ENCODE peak calls at places on chromosomes 13 and 19, in nine cellular contexts. One of them, this sample, is unnamed.

GRCh38 chr19:5058456-5059190 is 89.7 kb downstream of the KDM4B start:
- DNase-seq in body of pancreas: no peak
- DNase-seq in endothelial cell of umbilical vein: no peak
- DNase-seq in testis: no peak
- DNase-seq in HCT116: no peak
- DNase-seq in tibial nerve: no peak
- DNase-seq in heart left ventricle: no peak
- DNase-seq in esophagus squamous epithelium: no peak
- DNase-seq in ovary: no peak
- DNase-seq in this sample: no peak

GRCh38 chr19:46372901-46373572 is 26.1 kb downstream of the PPP5C start:
- DNase-seq in HCT116: no peak
- DNase-seq in ovary: peak; percentile 20
- DNase-seq in heart left ventricle: no peak
- DNase-seq in endothelial cell of umbilical vein: peak; percentile 30
- DNase-seq in body of pancreas: peak; percentile 23
- DNase-seq in esophagus squamous epithelium: no peak
- DNase-seq in testis: no peak
- DNase-seq in tibial nerve: no peak
- DNase-seq in this sample: no peak

GRCh38 chr19:12983561-12984142 is 11.6 kb upstream of the NFIX start:
- DNase-seq in endothelial cell of umbilical vein: peak; percentile 83
- DNase-seq in body of pancreas: peak; percentile 85
- DNase-seq in HCT116: peak; percentile 36
- DNase-seq in esophagus squamous epithelium: no peak
- DNase-seq in ovary: peak; percentile 92
- DNase-seq in testis: peak; percentile 89
- DNase-seq in heart left ventricle: peak; percentile 83
- DNase-seq in tibial nerve: peak; percentile 67
- DNase-seq in this sample: peak; percentile 74

GRCh38 chr19:50779504-50780457 is 9.5 kb downstream of the GPR32 start:
- DNase-seq in heart left ventricle: no peak
- DNase-seq in ovary: no peak
- DNase-seq in tibial nerve: no peak
- DNase-seq in esophagus squamous epithelium: no peak
- DNase-seq in HCT116: no peak
- DNase-seq in endothelial cell of umbilical vein: no peak
- DNase-seq in testis: no peak
- DNase-seq in body of pancreas: no peak
- DNase-seq in this sample: no peak

GRCh38 chr13:67107973-67108372 is 122.2 kb downstream of the PCDH9 start:
- DNase-seq in endothelial cell of umbilical vein: no peak
- DNase-seq in tibial nerve: no peak
- DNase-seq in esophagus squamous epithelium: no peak
- DNase-seq in ovary: no peak
- DNase-seq in testis: no peak
- DNase-seq in heart left ventricle: no peak
- DNase-seq in HCT116: no peak
- DNase-seq in body of pancreas: no peak
- DNase-seq in this sample: no peak

GRCh38 chr13:84439108-84439507 is 556.8 kb upstream of the SLITRK1 start:
- DNase-seq in body of pancreas: no peak
- DNase-seq in tibial nerve: no peak
- DNase-seq in endothelial cell of umbilical vein: no peak
- DNase-seq in ovary: no peak
- DNase-seq in HCT116: no peak
- DNase-seq in esophagus squamous epithelium: no peak
- DNase-seq in testis: no peak
- DNase-seq in heart left ventricle: no peak
- DNase-seq in this sample: no peak

GRCh38 chr19:43574424-43575155 is 737 bp downstream of the XRCC1 start:
- DNase-seq in ovary: peak; percentile 47
- DNase-seq in esophagus squamous epithelium: no peak
- DNase-seq in HCT116: no peak
- DNase-seq in body of pancreas: no peak
- DNase-seq in endothelial cell of umbilical vein: peak; percentile 73
- DNase-seq in heart left ventricle: no peak
- DNase-seq in testis: no peak
- DNase-seq in tibial nerve: no peak
- DNase-seq in this sample: no peak

GRCh38 chr19:35582760-35583159 is 3.2 kb upstream of the PMIS2 start:
- DNase-seq in body of pancreas: no peak
- DNase-seq in heart left ventricle: no peak
- DNase-seq in testis: no peak
- DNase-seq in esophagus squamous epithelium: no peak
- DNase-seq in ovary: no peak
- DNase-seq in endothelial cell of umbilical vein: no peak
- DNase-seq in tibial nerve: no peak
- DNase-seq in HCT116: no peak
- DNase-seq in this sample: no peak

GRCh38 chr19:57016491-57016890 is 103.3 kb upstream of the USP29 start:
- DNase-seq in body of pancreas: no peak
- DNase-seq in testis: no peak
- DNase-seq in esophagus squamous epithelium: no peak
- DNase-seq in tibial nerve: no peak
- DNase-seq in heart left ventricle: no peak
- DNase-seq in HCT116: no peak
- DNase-seq in ovary: no peak
- DNase-seq in endothelial cell of umbilical vein: no peak
- DNase-seq in this sample: no peak

GRCh38 chr13:50133277-50133953 is 118.2 kb downstream of the KCNRG start:
- DNase-seq in tibial nerve: no peak
- DNase-seq in ovary: no peak
- DNase-seq in heart left ventricle: no peak
- DNase-seq in esophagus squamous epithelium: no peak
- DNase-seq in HCT116: no peak
- DNase-seq in body of pancreas: no peak
- DNase-seq in testis: no peak
- DNase-seq in endothelial cell of umbilical vein: no peak
- DNase-seq in this sample: no peak

GRCh38 chr19:35729021-35729420 is 11.2 kb downstream of the KMT2B start:
- DNase-seq in body of pancreas: no peak
- DNase-seq in testis: no peak
- DNase-seq in ovary: no peak
- DNase-seq in esophagus squamous epithelium: no peak
- DNase-seq in endothelial cell of umbilical vein: no peak
- DNase-seq in heart left ventricle: no peak
- DNase-seq in HCT116: no peak
- DNase-seq in tibial nerve: no peak
- DNase-seq in this sample: no peak

GRCh38 chr13:65064967-65065366 is 2165.2 kb downstream of the PCDH9 start:
- DNase-seq in heart left ventricle: no peak
- DNase-seq in endothelial cell of umbilical vein: no peak
- DNase-seq in esophagus squamous epithelium: no peak
- DNase-seq in HCT116: peak; percentile 48
- DNase-seq in tibial nerve: no peak
- DNase-seq in testis: no peak
- DNase-seq in body of pancreas: no peak
- DNase-seq in ovary: no peak
- DNase-seq in this sample: no peak

GRCh38 chr13:25768726-25769270 is 283.0 kb downstream of the SHISA2 start:
- DNase-seq in tibial nerve: no peak
- DNase-seq in testis: no peak
- DNase-seq in HCT116: no peak
- DNase-seq in ovary: no peak
- DNase-seq in endothelial cell of umbilical vein: no peak
- DNase-seq in body of pancreas: no peak
- DNase-seq in esophagus squamous epithelium: no peak
- DNase-seq in heart left ventricle: no peak
- DNase-seq in this sample: no peak

GRCh38 chr13:24511824-24512207 is 762 bp downstream of the PARP4 start:
- DNase-seq in endothelial cell of umbilical vein: no peak
- DNase-seq in testis: peak; percentile 42
- DNase-seq in body of pancreas: no peak
- DNase-seq in tibial nerve: no peak
- DNase-seq in heart left ventricle: no peak
- DNase-seq in ovary: no peak
- DNase-seq in HCT116: no peak
- DNase-seq in esophagus squamous epithelium: no peak
- DNase-seq in this sample: no peak

GRCh38 chr13:104750377-104750776 is 1684.2 kb upstream of the SLC10A2 start:
- DNase-seq in HCT116: no peak
- DNase-seq in endothelial cell of umbilical vein: no peak
- DNase-seq in body of pancreas: no peak
- DNase-seq in esophagus squamous epithelium: no peak
- DNase-seq in tibial nerve: no peak
- DNase-seq in heart left ventricle: no peak
- DNase-seq in ovary: no peak
- DNase-seq in testis: no peak
- DNase-seq in this sample: no peak

GRCh38 chr13:42395066-42395821 is 123.3 kb downstream of the AKAP11 start:
- DNase-seq in esophagus squamous epithelium: no peak
- DNase-seq in endothelial cell of umbilical vein: no peak
- DNase-seq in tibial nerve: no peak
- DNase-seq in HCT116: no peak
- DNase-seq in heart left ventricle: no peak
- DNase-seq in testis: no peak
- DNase-seq in ovary: no peak
- DNase-seq in body of pancreas: no peak
- DNase-seq in this sample: no peak

DNA sequence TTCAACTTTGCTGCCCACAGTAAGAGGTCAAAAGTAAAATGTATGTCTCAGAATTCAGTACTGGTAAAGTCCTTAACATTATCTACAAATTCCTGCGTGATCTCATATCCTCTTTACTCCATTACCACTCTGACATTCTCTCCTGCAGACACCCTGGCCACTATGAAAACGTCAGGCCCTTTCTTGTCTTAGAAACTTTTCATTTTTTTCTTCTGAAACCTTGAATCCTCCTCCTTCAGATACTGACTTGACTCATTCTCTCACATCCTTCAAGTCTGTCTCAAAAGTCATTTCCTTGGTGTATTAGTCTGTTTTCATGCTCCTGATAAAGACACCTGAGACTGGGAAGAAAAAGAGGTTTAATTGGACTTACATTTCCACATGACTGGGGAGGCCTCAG is 262.3 kb downstream of the POU4F1 start:
- DNase-seq in ovary: no peak
- DNase-seq in testis: no peak
- DNase-seq in endothelial cell of umbilical vein: no peak
- DNase-seq in heart left ventricle: no peak
- DNase-seq in esophagus squamous epithelium: no peak
- DNase-seq in body of pancreas: no peak
- DNase-seq in HCT116: no peak
- DNase-seq in tibial nerve: no peak
- DNase-seq in this sample: no peak
- H3K4me1 ChIP-seq in ovary: no peaks in the 10 kb centered on the region
- H3K4me1 ChIP-seq in testis: no peaks in the 10 kb centered on the region
- H3K4me1 ChIP-seq in endothelial cell of umbilical vein: no peaks in the 10 kb centered on the region
- H3K4me1 ChIP-seq in heart left ventricle: no peaks in the 10 kb centered on the region
- H3K4me1 ChIP-seq in esophagus squamous epithelium: no peaks in the 10 kb centered on the region
- H3K4me1 ChIP-seq in body of pancreas: no peaks in the 10 kb centered on the region
- H3K4me1 ChIP-seq in HCT116: no peaks in the 10 kb centered on the region
- H3K4me1 ChIP-seq in tibial nerve: no peaks in the 10 kb centered on the region
- H3K4me1 ChIP-seq in this sample: no peaks in the 10 kb centered on the region

GRCh38 chr13:114152285-114152645 is 19.8 kb upstream of the RASA3 start:
- DNase-seq in endothelial cell of umbilical vein: no peak
- DNase-seq in tibial nerve: no peak
- DNase-seq in ovary: no peak
- DNase-seq in body of pancreas: no peak
- DNase-seq in heart left ventricle: no peak
- DNase-seq in esophagus squamous epithelium: no peak
- DNase-seq in HCT116: no peak
- DNase-seq in testis: no peak
- DNase-seq in this sample: no peak

GRCh38 chr13:114149774-114150740 is 17.6 kb upstream of the RASA3 start:
- DNase-seq in body of pancreas: no peak
- DNase-seq in HCT116: no peak
- DNase-seq in testis: no peak
- DNase-seq in esophagus squamous epithelium: no peak
- DNase-seq in endothelial cell of umbilical vein: no peak
- DNase-seq in ovary: no peak
- DNase-seq in tibial nerve: no peak
- DNase-seq in heart left ventricle: no peak
- DNase-seq in this sample: no peak

GRCh38 chr13:114152831-114153371 is 20.5 kb upstream of the RASA3 start:
- DNase-seq in HCT116: no peak
- DNase-seq in heart left ventricle: no peak
- DNase-seq in ovary: no peak
- DNase-seq in testis: no peak
- DNase-seq in esophagus squamous epithelium: no peak
- DNase-seq in endothelial cell of umbilical vein: no peak
- DNase-seq in tibial nerve: no peak
- DNase-seq in body of pancreas: no peak
- DNase-seq in this sample: no peak

GRCh38 chr13:114151031-114151430 is 18.6 kb upstream of the RASA3 start:
- DNase-seq in ovary: no peak
- DNase-seq in tibial nerve: no peak
- DNase-seq in esophagus squamous epithelium: no peak
- DNase-seq in heart left ventricle: no peak
- DNase-seq in body of pancreas: no peak
- DNase-seq in endothelial cell of umbilical vein: no peak
- DNase-seq in testis: no peak
- DNase-seq in HCT116: no peak
- DNase-seq in this sample: no peak

GRCh38 chr13:114151565-114152284 is 19.3 kb upstream of the RASA3 start:
- DNase-seq in testis: no peak
- DNase-seq in endothelial cell of umbilical vein: no peak
- DNase-seq in tibial nerve: no peak
- DNase-seq in body of pancreas: peak; percentile 45
- DNase-seq in heart left ventricle: no peak
- DNase-seq in esophagus squamous epithelium: no peak
- DNase-seq in HCT116: peak; percentile 53
- DNase-seq in ovary: no peak
- DNase-seq in this sample: peak; percentile 80
- TF ChIP-seq POLR2A in testis: no peak
- TF ChIP-seq POLR2A in endothelial cell of umbilical vein: no peak
- TF ChIP-seq POLR2A in tibial nerve: no peak
- TF ChIP-seq POLR2A in body of pancreas: no peak
- TF ChIP-seq POLR2A in heart left ventricle: no peak
- TF ChIP-seq POLR2A in esophagus squamous epithelium: no peak
- TF ChIP-seq POLR2A in HCT116: no peak
- TF ChIP-seq POLR2A in ovary: no peak
- TF ChIP-seq POLR2A in this sample: no peak

DNA sequence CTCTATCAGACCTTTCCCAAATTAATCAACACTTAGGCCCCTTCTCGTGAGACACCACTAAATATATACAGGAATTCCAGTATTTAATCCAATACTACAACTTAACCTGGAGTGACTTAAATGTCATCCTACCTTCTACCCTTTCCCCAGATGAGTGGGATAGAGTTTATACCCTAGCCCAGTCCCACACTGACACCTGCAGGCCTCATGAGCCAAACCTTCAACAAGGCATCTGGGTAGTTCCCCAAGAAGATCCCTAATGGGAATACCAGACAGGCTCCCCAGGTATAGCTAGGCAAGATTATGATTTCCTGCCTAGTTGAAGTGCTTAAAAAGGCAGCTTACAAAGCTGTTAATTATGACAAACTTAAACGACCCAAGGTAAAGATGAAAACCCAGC is 15.9 kb downstream of the ZNF83 start:
- DNase-seq in esophagus squamous epithelium: no peak
- DNase-seq in ovary: no peak
- DNase-seq in HCT116: no peak
- DNase-seq in tibial nerve: no peak
- DNase-seq in testis: no peak
- DNase-seq in body of pancreas: no peak
- DNase-seq in endothelial cell of umbilical vein: no peak
- DNase-seq in heart left ventricle: no peak
- DNase-seq in this sample: no peak
- TF ChIP-seq CTCF in esophagus squamous epithelium: no peak
- TF ChIP-seq CTCF in ovary: no peak
- TF ChIP-seq CTCF in HCT116: no peak
- TF ChIP-seq CTCF in tibial nerve: no peak
- TF ChIP-seq CTCF in testis: no peak
- TF ChIP-seq CTCF in body of pancreas: no peak
- TF ChIP-seq CTCF in endothelial cell of umbilical vein: no peak
- TF ChIP-seq CTCF in heart left ventricle: no peak
- TF ChIP-seq CTCF in this sample: no peak

GRCh38 chr13:98503175-98504028 is 73.5 kb downstream of the STK24 start:
- DNase-seq in endothelial cell of umbilical vein: no peak
- DNase-seq in esophagus squamous epithelium: no peak
- DNase-seq in body of pancreas: no peak
- DNase-seq in ovary: no peak
- DNase-seq in HCT116: no peak
- DNase-seq in tibial nerve: no peak
- DNase-seq in heart left ventricle: no peak
- DNase-seq in testis: peak; percentile 62
- DNase-seq in this sample: no peak
- H3K4me1 ChIP-seq in endothelial cell of umbilical vein: peaks cover 52% of the 10 kb centered on the region
- H3K4me1 ChIP-seq in esophagus squamous epithelium: peaks cover 95% of the 10 kb centered on the region
- H3K4me1 ChIP-seq in body of pancreas: peaks cover 67% of the 10 kb centered on the region
- H3K4me1 ChIP-seq in ovary: peaks cover 30% of the 10 kb centered on the region
- H3K4me1 ChIP-seq in HCT116: peaks cover 21% of the 10 kb centered on the region
- H3K4me1 ChIP-seq in tibial nerve: peaks cover 57% of the 10 kb centered on the region
- H3K4me1 ChIP-seq in heart left ventricle: peaks cover 56% of the 10 kb centered on the region
- H3K4me1 ChIP-seq in testis: peaks cover 35% of the 10 kb centered on the region
- H3K4me1 ChIP-seq in this sample: peaks cover 3% of the 10 kb centered on the region